ENCODE peak calls at places on chromosomes 12 and 14, in nine cellular contexts. H is MM.1S, T is endothelial cell, Q is WTC11, F is stomach, G is left ventricle myocardium inferior, V is HFF-Myc, N is GM12865, X is omental fat pad. K is an unnamed sample.

GRCh38 chr14:48937796-48938195 is 648.4 kb downstream of the RPS29 start:
- DNase-seq in G (no peak), F (no peak), V (no peak), N (no peak), X (no peak), Q (no peak), H (no peak), T (no peak), K (no peak)

GRCh38 chr12:67637718-67638117 is 10.8 kb upstream of the DYRK2 start:
- DNase-seq in V (no peak), N (no peak), T (no peak), G (no peak), F (no peak), X (no peak), H (no peak), Q (no peak), K (no peak)

GRCh38 chr12:71456316-71456715 is 16.7 kb downstream of the LGR5 start:
- DNase-seq in G (no peak), N (no peak), H (no peak), V (no peak), T (no peak), F (no peak), X (no peak), Q (no peak), K (no peak)

GRCh38 chr12:127678945-127679344 is 588.0 kb upstream of the TMEM132C start:
- DNase-seq in N (no peak), T (no peak), Q (no peak), H (no peak), G (no peak), V (no peak), X (no peak), F (no peak), K (no peak)

GRCh38 chr12:1920971-1921370 is 2.5 kb upstream of the CACNA2D4 start:
- DNase-seq in Q (no peak), N (no peak), T (peak; percentile 50), V (no peak), H (no peak), G (no peak), F (peak; percentile 31), X (no peak), K (peak; percentile 26)

GRCh38 chr14:102027951-102028350 is 58.9 kb downstream of the HSP90AA1 start:
- DNase-seq in V (no peak), T (no peak), H (no peak), N (no peak), F (no peak), Q (no peak), G (no peak), X (no peak), K (no peak)

GRCh38 chr12:20601668-20602280 is 93.4 kb upstream of the SLCO1C1 start:
- DNase-seq in N (peak; percentile 13), T (no peak), G (no peak), V (no peak), F (no peak), H (peak; percentile 40), Q (no peak), X (no peak), K (peak; percentile 2)

GRCh38 chr14:21346532-21347135 is 37.2 kb downstream of the SUPT16H start:
- DNase-seq in G (no peak), Q (no peak), N (no peak), V (peak; percentile 31), T (no peak), F (no peak), H (no peak), X (no peak), K (no peak)

GRCh38 chr14:21100931-21101330 is at the start of gene TMEM253:
- DNase-seq in H (no peak), N (no peak), V (no peak), Q (no peak), T (no peak), X (no peak), G (no peak), F (no peak), K (no peak)

GRCh38 chr14:90447720-90448497 is 51.1 kb downstream of the CALM1 start:
- DNase-seq in F (no peak), N (peak; percentile 10), V (no peak), H (no peak), T (no peak), X (no peak), Q (no peak), G (no peak), K (no peak)

DNA sequence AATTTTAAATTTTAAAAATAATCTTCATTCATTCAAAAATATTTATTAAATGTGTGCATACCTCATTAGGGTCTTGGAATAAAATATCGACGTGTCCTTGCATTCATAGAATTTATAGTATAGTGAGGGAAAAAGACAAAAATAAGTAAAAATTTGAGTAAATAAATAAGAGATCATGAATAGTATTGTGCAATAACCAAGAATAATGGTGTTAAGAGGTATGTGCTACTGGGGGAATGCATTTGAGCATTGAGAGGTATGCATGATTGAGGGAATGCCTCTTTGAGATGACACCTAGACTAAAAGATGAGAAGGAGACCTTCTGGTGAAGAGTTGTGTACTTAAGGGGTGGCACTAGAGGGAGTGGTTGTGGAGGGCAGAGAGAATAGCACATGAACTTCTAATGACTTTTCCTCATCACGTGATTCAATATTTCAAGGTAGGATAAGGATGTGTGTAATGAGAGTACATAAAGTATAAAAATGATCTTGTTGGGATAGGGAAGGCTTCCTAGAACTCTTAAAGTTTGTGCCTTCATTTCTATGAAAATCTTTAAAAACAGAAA is 18.8 kb upstream of the CATSPERB start:
- DNase-seq in F (no peak), N (no peak), X (no peak), T (no peak), Q (no peak), G (no peak), H (no peak), V (no peak), K (no peak)
- TF ChIP-seq CTCF in F (no peak), N (no peak), X (no peak), T (no peak), Q (no peak), G (no peak), H (no peak), V (no peak), K (no peak)

DNA sequence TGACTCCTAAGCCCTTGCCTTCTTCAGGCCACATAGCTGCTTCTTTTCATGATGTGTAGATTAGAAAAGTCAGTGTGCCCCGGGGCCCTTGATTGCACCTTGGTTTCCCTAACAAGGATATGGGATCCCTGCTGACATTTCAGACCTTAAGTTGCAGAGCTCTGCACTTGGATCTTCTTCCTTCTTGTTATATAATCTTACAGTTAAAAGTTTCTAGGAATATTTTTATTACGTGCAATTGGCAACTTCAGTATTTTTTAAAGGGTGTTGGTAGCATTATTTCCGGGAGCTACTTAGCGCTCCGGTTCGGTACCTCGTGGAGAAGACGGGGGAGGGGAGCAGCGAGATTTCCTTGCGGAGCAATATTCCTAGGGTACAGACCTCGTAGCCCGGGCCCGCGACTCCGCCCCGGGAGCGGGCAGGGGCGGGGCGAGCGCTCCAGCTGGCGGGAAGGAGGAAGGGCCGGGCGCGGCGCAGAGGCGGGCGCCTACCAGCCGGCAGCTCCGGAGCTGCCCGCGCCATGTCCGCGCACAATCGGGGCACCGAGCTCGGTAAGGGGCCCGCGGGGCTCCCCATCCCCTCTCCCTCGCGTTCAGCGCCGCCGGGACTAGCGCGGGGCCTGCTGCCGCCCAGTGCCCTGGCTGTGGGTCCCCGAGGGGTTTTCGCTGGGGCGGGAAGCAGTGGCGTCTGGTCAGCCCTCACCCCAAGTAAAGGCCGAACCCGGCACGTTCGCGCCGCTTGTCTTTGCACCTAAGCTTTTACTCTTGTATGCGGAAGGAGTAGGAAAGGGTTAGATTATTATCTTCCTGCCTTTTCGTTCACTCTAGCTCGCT is at the start of gene DERA:
- DNase-seq in H (peak; percentile 62), N (peak; percentile 74), F (peak; percentile 87), T (peak; percentile 87), Q (peak; percentile 81), V (no peak), X (peak; percentile 34), G (peak; percentile 85), K (peak; percentile 78)
- TF ChIP-seq CTCF in H (no peak), N (no peak), F (no peak), T (no peak), Q (no peak), V (no peak), X (no peak), G (peak; percentile 26), K (no peak)

GRCh38 chr12:108169671-108170070 is 40.6 kb downstream of the WSCD2 start:
- DNase-seq in X (no peak), H (no peak), N (no peak), F (no peak), T (no peak), V (no peak), Q (no peak), G (no peak), K (no peak)

GRCh38 chr12:108170164-108170563 is 41.1 kb downstream of the WSCD2 start:
- DNase-seq in X (no peak), G (no peak), T (no peak), Q (no peak), V (no peak), F (no peak), N (no peak), H (no peak), K (no peak)

GRCh38 chr12:108173892-108174291 is 44.8 kb downstream of the WSCD2 start:
- DNase-seq in X (no peak), T (no peak), Q (no peak), N (no peak), V (no peak), G (no peak), H (no peak), F (no peak), K (no peak)

GRCh38 chr12:108173160-108173559 is 44.1 kb downstream of the WSCD2 start:
- DNase-seq in G (no peak), V (no peak), X (no peak), N (no peak), T (no peak), Q (peak; percentile 21), F (no peak), H (no peak), K (no peak)

GRCh38 chr12:108172033-108172432 is 42.9 kb downstream of the WSCD2 start:
- DNase-seq in Q (no peak), H (no peak), N (no peak), G (no peak), T (no peak), X (no peak), V (no peak), F (no peak), K (no peak)
- TF ChIP-seq CTCF in Q (no peak), H (no peak), N (no peak), G (no peak), T (no peak), X (no peak), V (no peak), F (no peak), K (no peak)

GRCh38 chr12:132689227-132689626 is 1.8 kb downstream of the PXMP2 start:
- DNase-seq in F (peak; percentile 86), Q (peak; percentile 25), H (no peak), V (no peak), X (no peak), G (no peak), N (no peak), T (no peak), K (no peak)

GRCh38 chr12:132685400-132685799 is 1.7 kb downstream of the POLE start:
- DNase-seq in G (no peak), Q (no peak), F (no peak), N (no peak), H (no peak), T (no peak), V (no peak), X (no peak), K (no peak)

GRCh38 chr12:132686831-132687210 is 321 bp downstream of the POLE start:
- DNase-seq in V (no peak), G (no peak), F (no peak), T (no peak), Q (peak; percentile 50), X (no peak), N (no peak), H (no peak), K (no peak)

GRCh38 chr12:132690112-132690511 is 2.7 kb downstream of the PXMP2 start:
- DNase-seq in F (no peak), X (no peak), N (no peak), G (no peak), H (no peak), V (no peak), Q (no peak), T (no peak), K (no peak)

GRCh38 chr12:132687211-132688164 is at the start of the genes POLE and PXMP2:
- DNase-seq in V (peak; percentile 73), X (peak; percentile 87), F (peak; percentile 98), N (peak; percentile 98), G (peak; percentile 98), Q (peak; percentile 95), H (peak; percentile 85), T (peak; percentile 97), K (peak; percentile 100)
- TF ChIP-seq CTCF in V (no peak), X (no peak), F (no peak), N (peak; percentile 5), G (no peak), Q (no peak), H (no peak), T (no peak), K (no peak)

K was measured in GM20000.